ENCODE peak calls at places on chromosome 13, in six cellular contexts. W is tibial nerve, N is astrocyte, L is mammary epithelial cell, M is lung, K is esophagus muscularis mucosa. S is an unnamed sample.

GRCh38 chr13:26721251-26721939 is 39.2 kb downstream of the GPR12 start:
- DNase-seq in N (no peak), L (no peak), M (no peak), K (peak; percentile 92), W (no peak), S (no peak)

GRCh38 chr13:63190219-63190618 is 1774.6 kb upstream of the PCDH20 start:
- DNase-seq in W (no peak), N (peak; percentile 55), L (no peak), K (no peak), M (no peak), S (no peak)

GRCh38 chr13:59024434-59024833 is 1139.3 kb downstream of the DIAPH3 start:
- DNase-seq in N (peak; percentile 9), W (no peak), K (no peak), M (no peak), L (no peak), S (no peak)

GRCh38 chr13:91142572-91142971 is 204.9 kb upstream of the MIR17HG start:
- DNase-seq in L (peak; percentile 2), K (no peak), M (no peak), W (no peak), N (peak; percentile 89), S (peak; percentile 44)

GRCh38 chr13:71621152-71622124 is 245.6 kb downstream of the DACH1 start:
- DNase-seq in M (no peak), K (no peak), W (no peak), L (no peak), N (no peak), S (no peak)

GRCh38 chr13:104534847-104535246 is 1468.6 kb upstream of the SLC10A2 start:
- DNase-seq in M (no peak), L (no peak), N (no peak), W (no peak), K (no peak), S (no peak)

GRCh38 chr13:94712287-94712811 is at the start of gene SOX21:
- DNase-seq in M (no peak), L (peak; percentile 28), K (peak; percentile 86), N (no peak), W (no peak), S (no peak)

GRCh38 chr13:105518086-105518485 is 1017.4 kb downstream of the EFNB2 start:
- DNase-seq in W (no peak), M (no peak), K (no peak), N (peak; percentile 77), L (no peak), S (peak; percentile 4)

GRCh38 chr13:78595458-78595818 is 7.9 kb downstream of the POU4F1 start:
- DNase-seq in W (no peak), N (no peak), L (no peak), K (no peak), M (no peak), S (no peak)

GRCh38 chr13:21735621-21736401 is 64.9 kb downstream of the FGF9 start:
- DNase-seq in K (peak; percentile 89), L (no peak), N (no peak), W (no peak), M (peak; percentile 21), S (no peak)

GRCh38 chr13:99969368-99969933 is 2.1 kb downstream of the ZIC5 start:
- DNase-seq in W (no peak), K (no peak), M (no peak), N (no peak), L (no peak), S (no peak)

GRCh38 chr13:49220856-49221614 is 897 bp downstream of the MLNR start:
- DNase-seq in N (no peak), L (no peak), W (no peak), K (no peak), M (no peak), S (no peak)

GRCh38 chr13:96982672-96983071 is 11.6 kb downstream of the OXGR1 start:
- DNase-seq in M (no peak), L (no peak), N (no peak), K (no peak), W (no peak), S (no peak)

GRCh38 chr13:95246292-95247082 is 54.8 kb downstream of the ABCC4 start:
- DNase-seq in M (no peak), K (no peak), N (no peak), W (no peak), L (peak; percentile 55), S (no peak)

GRCh38 chr13:49357694-49358093 is 86.2 kb downstream of the CAB39L start:
- DNase-seq in M (no peak), N (peak; percentile 78), L (no peak), K (no peak), W (no peak), S (peak; percentile 49)

GRCh38 chr13:74920945-74921725 is 560.8 kb downstream of the TBC1D4 start:
- DNase-seq in M (no peak), W (no peak), K (no peak), N (peak; percentile 3), L (peak; percentile 17), S (no peak)

GRCh38 chr13:40064154-40064713 is 408.8 kb downstream of the COG6 start:
- DNase-seq in N (no peak), M (no peak), W (no peak), L (no peak), K (peak; percentile 29), S (no peak)

GRCh38 chr13:22095794-22096193 is 424.9 kb downstream of the FGF9 start:
- DNase-seq in L (no peak), M (no peak), K (no peak), W (no peak), N (no peak), S (no peak)

GRCh38 chr13:100434010-100434763 is 154.4 kb downstream of the GGACT start:
- DNase-seq in W (no peak), M (no peak), L (peak; percentile 54), K (no peak), N (peak; percentile 64), S (no peak)

GRCh38 chr13:103371271-103371670 is 305.1 kb upstream of the SLC10A2 start:
- DNase-seq in W (no peak), K (no peak), L (peak; percentile 20), M (no peak), N (peak; percentile 66), S (no peak)

GRCh38 chr13:86731987-86732386 is 932.8 kb upstream of the SLITRK6 start:
- DNase-seq in N (no peak), M (no peak), K (no peak), L (no peak), W (no peak), S (no peak)

DNA sequence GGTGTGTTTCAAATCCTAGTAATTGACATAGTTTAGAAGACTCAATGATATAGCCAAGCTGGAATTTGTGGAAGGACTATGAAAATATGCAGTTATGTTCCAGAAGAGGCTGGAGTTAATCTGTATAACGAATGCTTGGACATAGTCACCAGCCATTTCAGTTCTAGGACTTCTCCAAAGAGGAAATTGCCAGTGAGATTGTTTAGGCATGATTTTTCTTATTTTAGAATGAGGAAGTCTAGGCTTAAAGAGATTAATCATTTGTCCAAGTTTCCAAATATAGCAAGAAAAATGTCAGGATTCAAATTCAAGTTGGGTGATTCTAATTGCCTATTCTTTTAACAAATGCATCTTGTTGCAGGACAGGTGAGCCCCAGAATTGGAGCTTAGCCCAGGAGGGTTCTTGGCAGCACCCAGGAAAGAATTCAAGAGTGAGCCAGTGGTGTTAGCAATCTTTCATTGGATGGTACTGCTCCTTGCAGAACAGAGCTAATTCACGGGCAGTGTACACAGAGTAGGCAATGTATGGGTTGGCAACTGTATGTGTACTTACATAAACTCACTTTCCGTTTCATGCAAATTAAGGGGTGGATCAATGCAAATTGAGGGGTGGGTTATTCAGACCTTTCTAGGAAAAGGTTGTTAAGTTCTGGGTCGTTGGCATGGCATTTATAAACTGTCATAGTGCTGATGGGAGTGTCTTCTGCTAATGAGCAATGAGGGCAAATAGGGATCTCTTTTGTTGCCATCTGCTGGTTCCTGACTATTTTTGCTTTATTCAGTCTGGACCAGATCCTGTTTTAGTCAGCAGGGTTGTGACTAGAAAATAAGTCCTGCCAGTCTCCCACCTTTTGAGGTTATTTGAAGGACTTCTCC is 763.2 kb upstream of the SLITRK1 start:
- DNase-seq in L (no peak), W (no peak), N (peak; percentile 92), K (no peak), M (no peak), S (peak; percentile 68)
- TF ChIP-seq CTCF in L (peak; percentile 25), W (no peak), N (no peak), K (no peak), M (no peak), S (no peak)

DNA sequence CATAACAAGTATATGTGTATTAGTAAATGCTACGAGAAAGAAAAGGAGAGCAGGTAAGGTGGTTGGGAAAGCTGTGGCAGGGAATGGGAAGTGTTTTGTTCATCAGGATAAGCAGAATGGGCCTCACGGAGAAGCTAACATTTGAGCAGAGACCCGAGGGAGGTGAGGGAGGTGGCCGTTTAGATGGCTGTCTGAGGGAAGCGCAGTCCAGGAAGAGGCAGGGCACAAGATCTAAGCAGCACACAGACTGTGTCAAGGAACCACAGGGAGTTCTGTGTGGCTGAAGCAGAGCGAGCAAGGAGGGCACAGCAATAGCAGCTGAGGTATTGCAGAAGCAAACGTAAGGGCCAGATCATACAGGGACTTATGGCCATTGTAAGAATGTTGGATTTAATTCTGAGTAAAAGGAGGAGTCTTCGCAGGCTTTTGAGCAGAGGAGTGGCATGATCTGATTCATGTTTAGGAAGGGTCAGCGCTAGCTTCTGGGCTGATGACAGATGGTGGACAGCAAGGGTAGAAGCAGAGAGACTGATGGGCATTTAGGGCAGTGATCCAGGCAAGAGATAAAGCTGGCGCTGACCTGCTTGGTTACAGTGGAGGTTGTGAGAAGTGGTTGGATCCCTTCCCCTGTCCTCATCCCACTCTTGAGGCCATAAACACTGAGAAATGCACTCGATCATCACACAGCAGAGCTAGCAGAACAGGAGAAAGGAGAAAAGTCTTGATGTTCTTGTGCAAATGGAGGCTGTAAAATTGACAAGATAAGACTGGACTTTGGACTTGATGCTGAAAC is 199.9 kb downstream of the LACC1 start:
- DNase-seq in N (no peak), L (no peak), W (no peak), K (no peak), M (no peak), S (no peak)
- H3K36me3 ChIP-seq in N (no peaks in the 10 kb centered on the region), L (no peaks in the 10 kb centered on the region), W (no peaks in the 10 kb centered on the region), K (no peaks in the 10 kb centered on the region), M (no peaks in the 10 kb centered on the region), S (no peaks in the 10 kb centered on the region)

GRCh38 chr13:80305737-80306136 is 35.2 kb downstream of the SPRY2 start:
- DNase-seq in K (no peak), M (no peak), W (no peak), N (no peak), L (no peak), S (no peak)
- H3K4me3 ChIP-seq in K (no peak overlapping the region), M (no peak overlapping the region), W (no peak overlapping the region), N (no peak overlapping the region), L (no peak overlapping the region), S (no peak overlapping the region)

DNA sequence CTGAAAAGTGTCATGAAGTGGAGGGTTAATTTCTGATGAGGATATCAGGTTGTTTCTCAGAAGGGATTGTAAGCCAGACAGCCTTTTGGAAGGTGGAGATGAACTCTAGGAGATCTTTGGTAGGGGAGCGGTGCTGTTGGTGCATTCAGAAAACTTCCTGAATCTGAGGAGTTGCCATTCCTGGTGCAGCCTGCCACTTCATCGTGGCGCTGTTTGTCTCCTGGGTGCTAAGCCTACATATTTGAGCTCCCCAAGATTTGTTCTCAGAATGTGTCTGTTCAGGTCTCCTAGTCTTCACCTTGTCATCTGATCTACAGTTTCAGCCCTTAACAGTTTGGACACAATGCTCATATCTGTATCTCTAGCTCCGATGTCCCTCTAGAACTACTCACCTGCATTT is 285.6 kb downstream of the MTUS2 start:
- DNase-seq in W (no peak), N (no peak), M (no peak), L (no peak), K (no peak), S (no peak)
- TF ChIP-seq CTCF in W (no peak), N (no peak), M (no peak), L (no peak), K (no peak), S (no peak)

GRCh38 chr13:41334810-41335209 is 23.7 kb downstream of the NAA16 start:
- DNase-seq in K (no peak), W (no peak), N (no peak), L (no peak), M (no peak), S (no peak)
- H3K36me3 ChIP-seq in K (peaks cover 16% of the 10 kb centered on the region), W (peaks cover 12% of the 10 kb centered on the region), N (peaks cover 7% of the 10 kb centered on the region), L (peaks cover 18% of the 10 kb centered on the region), M (peaks cover 3% of the 10 kb centered on the region), S (no peaks in the 10 kb centered on the region)

GRCh38 chr13:60164490-60164889 is 762 bp upstream of the DIAPH3 start:
- DNase-seq in N (no peak), W (no peak), K (no peak), L (no peak), M (no peak), S (no peak)
- H3K4me3 ChIP-seq in N (peak overlapping the region; percentile 94), W (peak overlapping the region; percentile 72), K (peak overlapping the region; percentile 77), L (peak overlapping the region; percentile 72), M (peak overlapping the region; percentile 89), S (peak overlapping the region; percentile 71)